ENCODE peak calls at places on chromosome 13, in six cellular contexts. I is T follicular helper cell; B is stimulated activated CD8-positive, alpha-beta memory T cell treated with anti-CD3 and anti-CD28 coated beads, Interleukin-12 subunit alpha, Interleukin-12 subunit beta, amount 100 ng/mL, for 1 hour; T is neural progenitor cell; W is posterior cingulate gyrus; C is ELR. R is an unnamed sample.

GRCh38 chr13:110230661-110231347 is 76.2 kb downstream of the COL4A1 start:
- DNase-seq in W (no peak), B (no peak), I (no peak), C (no peak), T (no peak), R (no peak)

GRCh38 chr13:51781246-51782022 is 22.5 kb downstream of the DHRS12 start:
- DNase-seq in W (no peak), I (no peak), C (peak), B (no peak), T (peak), R (no peak)

GRCh38 chr13:113616991-113617749 is 32.6 kb downstream of the TFDP1 start:
- DNase-seq in C (no peak), I (no peak), W (no peak), B (no peak), T (peak), R (no peak)

GRCh38 chr13:32150794-32151193 is 119.2 kb downstream of the FRY start:
- DNase-seq in B (no peak), C (no peak), W (no peak), T (no peak), I (no peak), R (peak)

GRCh38 chr13:42113478-42113877 is 65.0 kb downstream of the DGKH start:
- DNase-seq in T (no peak), C (no peak), W (no peak), I (no peak), B (no peak), R (no peak)

GRCh38 chr13:102729560-102730275 is 34.9 kb upstream of the METTL21C start:
- DNase-seq in T (no peak), W (no peak), B (no peak), C (peak), I (no peak), R (no peak)

GRCh38 chr13:50355797-50356196 is 340.6 kb downstream of the KCNRG start:
- DNase-seq in C (no peak), I (no peak), B (no peak), T (no peak), W (no peak), R (no peak)

GRCh38 chr13:63206431-63206830 is 1790.8 kb upstream of the PCDH20 start:
- DNase-seq in C (no peak), T (no peak), I (no peak), B (no peak), W (no peak), R (no peak)

GRCh38 chr13:23466144-23467002 is 32.9 kb upstream of the SACS start:
- DNase-seq in I (peak), C (peak), B (peak), T (peak), W (peak), R (peak)

GRCh38 chr13:44274838-44275237 is 98.8 kb upstream of the SERP2 start:
- DNase-seq in C (peak), I (no peak), T (no peak), B (no peak), W (no peak), R (no peak)

GRCh38 chr13:99995503-99996176 is 14.1 kb downstream of the ZIC2 start:
- DNase-seq in B (no peak), W (no peak), C (no peak), I (no peak), T (peak), R (no peak)

GRCh38 chr13:36919206-36919832 is 719 bp downstream of the SMAD9 start:
- DNase-seq in W (no peak), T (peak), B (no peak), I (no peak), C (peak), R (no peak)

GRCh38 chr13:48562296-48563066 is 29.6 kb upstream of the RCBTB2 start:
- DNase-seq in B (peak), I (peak), T (no peak), W (no peak), C (peak), R (no peak)

GRCh38 chr13:23657056-23657455 is 86.8 kb downstream of the TNFRSF19 start:
- DNase-seq in I (no peak), B (no peak), W (no peak), T (no peak), C (no peak), R (no peak)

R was measured in Peyer's patch.